ENCODE peak calls at places on chromosomes 12 and 14, in eight cellular contexts. R is neural progenitor cell; O is stimulated activated naive CD4-positive, alpha-beta T cell; M is ecto neural progenitor cell; J is EL; K is small intestine; X is progenitor cell of endocrine pancreas; N is activated CD4-positive, alpha-beta memory T cell treated with anti-CD3 and anti-CD28 coated beads for 36 hours. Y is an unnamed sample.

GRCh38 chr14:34081576-34082136 is 130.8 kb upstream of the EGLN3 start:
- DNase-seq in K (peak), O (no peak), X (no peak), M (peak), R (no peak), N (no peak), J (peak), Y (no peak)

GRCh38 chr12:110638792-110639191 is 24.9 kb downstream of the TCTN1 start:
- DNase-seq in R (no peak), X (no peak), J (no peak), M (no peak), K (no peak), N (no peak), O (no peak), Y (no peak)

GRCh38 chr12:51371295-51371953 is 19.8 kb downstream of the GALNT6 start:
- DNase-seq in O (no peak), M (peak), X (peak), K (peak), N (peak), R (peak), J (peak), Y (no peak)

GRCh38 chr12:29149691-29150382 is 759 bp downstream of the FAR2 start:
- DNase-seq in X (no peak), K (peak), N (peak), R (peak), O (peak), J (no peak), M (peak), Y (no peak)

GRCh38 chr12:70366581-70367267 is 634 bp downstream of the KCNMB4 start:
- DNase-seq in J (peak), R (peak), X (peak), O (peak), M (peak), K (peak), N (peak), Y (peak)

GRCh38 chr12:6968426-6968825 is 2.0 kb downstream of the PHB2 start:
- DNase-seq in J (no peak), M (peak), O (no peak), R (no peak), N (no peak), K (no peak), X (no peak), Y (no peak)

GRCh38 chr12:52395761-52396434 is 10.2 kb downstream of the KRT82 start:
- DNase-seq in K (peak), R (peak), J (peak), M (no peak), N (peak), O (no peak), X (peak), Y (no peak)

GRCh38 chr12:120264511-120265202 is 873 bp downstream of the PXN start:
- DNase-seq in O (peak), K (peak), X (no peak), J (no peak), R (no peak), N (peak), M (no peak), Y (no peak)

GRCh38 chr14:86543531-86543930 is 1013.6 kb downstream of the FLRT2 start:
- DNase-seq in X (no peak), N (no peak), O (no peak), R (no peak), J (no peak), M (no peak), K (no peak), Y (no peak)